ENCODE peak calls at places on chromosomes 6 and 20, in five cellular contexts. K, N, L, I and M are unnamed samples.
A peak's percentile ranks its signal among the peaks of the same experiment; 100 is the strongest.

GRCh38 chr20:24779166-24779565 is 169.9 kb upstream of the CST7 start:
- DNase-seq in K (no peak), N (no peak), L (no peak), I (no peak), M (no peak)

GRCh38 chr20:33419140-33419974 is 18.0 kb upstream of the CDK5RAP1 start:
- DNase-seq in L (no peak), N (no peak), I (no peak), K (no peak), M (no peak)

GRCh38 chr20:45373353-45374100 is 4.6 kb downstream of the TP53TG5 start:
- DNase-seq in N (peak; percentile 63), L (peak; percentile 76), K (peak; percentile 82), I (peak; percentile 74), M (peak; percentile 72)

GRCh38 chr20:38217791-38218565 is 42.6 kb downstream of the KIAA1755 start:
- DNase-seq in N (no peak), L (no peak), I (no peak), K (no peak), M (peak; percentile 88)

GRCh38 chr20:63151554-63152321 is 64.2 kb downstream of the YTHDF1 start:
- DNase-seq in K (no peak), I (no peak), L (no peak), N (no peak), M (peak; percentile 5)

GRCh38 chr6:116282698-116283097 is 3.0 kb upstream of the TSPYL1 start:
- DNase-seq in N (no peak), I (no peak), L (no peak), K (no peak), M (no peak)

GRCh38 chr20:46458891-46459750 is 52.7 kb upstream of the ELMO2 start:
- DNase-seq in I (no peak), L (no peak), N (peak; percentile 54), K (no peak), M (no peak)

GRCh38 chr6:128456510-128457244 is 63.7 kb downstream of the PTPRK start:
- DNase-seq in I (no peak), N (no peak), K (no peak), L (no peak), M (no peak)

GRCh38 chr20:17875106-17875980 is 93.3 kb downstream of the SNX5 start:
- DNase-seq in L (no peak), N (no peak), K (no peak), I (peak; percentile 14), M (peak; percentile 94)

GRCh38 chr20:61549865-61550264 is 297.8 kb downstream of the CDH4 start:
- DNase-seq in L (no peak), N (no peak), I (no peak), K (no peak), M (no peak)

GRCh38 chr20:2750343-2751251 is 49.8 kb downstream of the CPXM1 start:
- DNase-seq in N (no peak), K (no peak), L (no peak), I (no peak), M (peak; percentile 52)

GRCh38 chr6:134590449-134590848 is 272.5 kb upstream of the SGK1 start:
- DNase-seq in N (no peak), L (no peak), I (no peak), K (no peak), M (peak; percentile 37)

GRCh38 chr6:42260424-42260888 is 42.8 kb upstream of the MRPS10 start:
- DNase-seq in N (no peak), K (no peak), I (no peak), L (no peak), M (no peak)

GRCh38 chr6:11413112-11413687 is 124.3 kb upstream of the TMEM170B start:
- DNase-seq in N (no peak), I (no peak), L (no peak), K (no peak), M (no peak)

GRCh38 chr20:1489328-1489727 is 1.9 kb downstream of the SIRPB2 start:
- DNase-seq in K (no peak), L (no peak), I (no peak), N (no peak), M (no peak)

GRCh38 chr6:170135821-170136471 is 154.9 kb downstream of the DLL1 start:
- DNase-seq in L (no peak), N (no peak), K (no peak), I (no peak), M (no peak)

GRCh38 chr6:47631248-47632196 is 66.9 kb upstream of the ADGRF4 start:
- DNase-seq in K (no peak), I (no peak), N (peak; percentile 45), L (no peak), M (peak; percentile 29)

GRCh38 chr6:88031550-88031949 is 16.1 kb upstream of the SPACA1 start:
- DNase-seq in N (no peak), L (no peak), I (no peak), K (no peak), M (no peak)

GRCh38 chr6:37308084-37308817 is 45.5 kb upstream of the RNF8 start:
- DNase-seq in K (no peak), I (no peak), N (no peak), L (no peak), M (peak; percentile 24)

GRCh38 chr6:53014034-53014433 is 18.9 kb upstream of the GSTA4 start:
- DNase-seq in K (no peak), L (no peak), I (no peak), N (no peak), M (peak; percentile 88)

GRCh38 chr20:4699216-4699615 is 22.5 kb upstream of the PRND start:
- DNase-seq in L (no peak), I (no peak), N (no peak), K (no peak), M (no peak)